ENCODE peak calls at places on chromosomes 11 and 22, in five cellular contexts. One of them, this sample, is unnamed.

GRCh38 chr11:69010964-69011623 is 2.0 kb downstream of the MRGPRF start:
- DNase-seq in sigmoid colon: peak
- DNase-seq in prostate gland: peak
- DNase-seq in stomach: peak
- DNase-seq in HCT116: peak
- DNase-seq in this sample: peak

GRCh38 chr11:12682288-12682687 is 8.1 kb downstream of the TEAD1 start:
- DNase-seq in sigmoid colon: no peak
- DNase-seq in prostate gland: no peak
- DNase-seq in stomach: no peak
- DNase-seq in HCT116: no peak
- DNase-seq in this sample: no peak

GRCh38 chr11:134664447-134664846 is 252.4 kb upstream of the B3GAT1 start:
- DNase-seq in sigmoid colon: peak
- DNase-seq in prostate gland: no peak
- DNase-seq in stomach: peak
- DNase-seq in HCT116: no peak
- DNase-seq in this sample: no peak

GRCh38 chr22:50247748-50248147 is 2.9 kb upstream of the TUBGCP6 start:
- DNase-seq in sigmoid colon: no peak
- DNase-seq in prostate gland: no peak
- DNase-seq in stomach: peak
- DNase-seq in HCT116: peak
- DNase-seq in this sample: peak

GRCh38 chr22:35314161-35314942 is 14.7 kb downstream of the TOM1 start:
- DNase-seq in sigmoid colon: peak
- DNase-seq in prostate gland: no peak
- DNase-seq in stomach: no peak
- DNase-seq in HCT116: no peak
- DNase-seq in this sample: peak

GRCh38 chr11:102639656-102640055 is 14.5 kb upstream of the MMP20 start:
- DNase-seq in sigmoid colon: no peak
- DNase-seq in prostate gland: no peak
- DNase-seq in stomach: no peak
- DNase-seq in HCT116: no peak
- DNase-seq in this sample: no peak

GRCh38 chr11:87038235-87038960 is 664 bp downstream of the TMEM135 start:
- DNase-seq in sigmoid colon: no peak
- DNase-seq in prostate gland: no peak
- DNase-seq in stomach: no peak
- DNase-seq in HCT116: no peak
- DNase-seq in this sample: no peak

GRCh38 chr11:113805640-113806039 is 26.0 kb downstream of the CLDN25 start:
- DNase-seq in sigmoid colon: no peak
- DNase-seq in prostate gland: no peak
- DNase-seq in stomach: no peak
- DNase-seq in HCT116: no peak
- DNase-seq in this sample: no peak

GRCh38 chr22:22078329-22078728 is 95.7 kb upstream of the TOP3B start:
- DNase-seq in sigmoid colon: no peak
- DNase-seq in prostate gland: no peak
- DNase-seq in stomach: no peak
- DNase-seq in HCT116: no peak
- DNase-seq in this sample: no peak

GRCh38 chr22:42829311-42829710 is 27.8 kb downstream of the ARFGAP3 start:
- DNase-seq in sigmoid colon: no peak
- DNase-seq in prostate gland: no peak
- DNase-seq in stomach: no peak
- DNase-seq in HCT116: no peak
- DNase-seq in this sample: no peak

DNA sequence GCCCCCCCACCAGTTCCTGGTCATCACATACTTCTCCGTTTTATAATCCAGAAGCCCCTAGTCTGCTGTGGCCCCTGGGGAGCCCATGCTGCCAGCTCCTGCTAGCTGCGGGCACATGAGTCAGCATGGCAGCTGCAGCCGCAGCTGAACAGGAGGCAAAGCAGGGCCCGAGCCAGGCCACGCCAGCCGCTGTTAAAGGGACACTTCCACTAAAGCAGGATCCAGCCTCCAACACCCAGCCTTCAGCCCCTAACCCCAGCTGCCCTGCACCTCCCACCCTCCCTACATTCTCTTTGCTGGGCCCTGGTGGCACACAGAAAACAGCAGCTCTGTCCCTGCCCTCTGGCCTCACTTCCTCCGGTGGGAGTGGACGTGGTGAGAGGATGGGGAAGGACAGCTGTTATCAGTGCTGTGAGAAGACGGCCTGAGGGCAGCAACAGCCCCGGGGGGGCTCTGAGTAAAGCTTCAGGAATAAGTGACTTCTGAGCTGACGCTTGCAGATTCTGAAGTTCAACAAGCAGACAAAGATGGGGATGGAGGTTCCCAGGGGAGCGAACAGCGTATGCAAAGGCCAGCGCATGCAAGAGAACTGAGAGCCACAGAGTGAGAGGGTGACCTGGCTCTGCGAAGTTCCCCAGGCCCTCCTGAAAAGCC is 688 bp upstream of the LRRC74B start:
- DNase-seq in sigmoid colon: no peak
- DNase-seq in prostate gland: no peak
- DNase-seq in stomach: no peak
- DNase-seq in HCT116: no peak
- DNase-seq in this sample: no peak
- H3K4me3 ChIP-seq in sigmoid colon: peak
- H3K4me3 ChIP-seq in prostate gland: peak
- H3K4me3 ChIP-seq in stomach: peak
- H3K4me3 ChIP-seq in HCT116: no peak
- H3K4me3 ChIP-seq in this sample: peak

DNA sequence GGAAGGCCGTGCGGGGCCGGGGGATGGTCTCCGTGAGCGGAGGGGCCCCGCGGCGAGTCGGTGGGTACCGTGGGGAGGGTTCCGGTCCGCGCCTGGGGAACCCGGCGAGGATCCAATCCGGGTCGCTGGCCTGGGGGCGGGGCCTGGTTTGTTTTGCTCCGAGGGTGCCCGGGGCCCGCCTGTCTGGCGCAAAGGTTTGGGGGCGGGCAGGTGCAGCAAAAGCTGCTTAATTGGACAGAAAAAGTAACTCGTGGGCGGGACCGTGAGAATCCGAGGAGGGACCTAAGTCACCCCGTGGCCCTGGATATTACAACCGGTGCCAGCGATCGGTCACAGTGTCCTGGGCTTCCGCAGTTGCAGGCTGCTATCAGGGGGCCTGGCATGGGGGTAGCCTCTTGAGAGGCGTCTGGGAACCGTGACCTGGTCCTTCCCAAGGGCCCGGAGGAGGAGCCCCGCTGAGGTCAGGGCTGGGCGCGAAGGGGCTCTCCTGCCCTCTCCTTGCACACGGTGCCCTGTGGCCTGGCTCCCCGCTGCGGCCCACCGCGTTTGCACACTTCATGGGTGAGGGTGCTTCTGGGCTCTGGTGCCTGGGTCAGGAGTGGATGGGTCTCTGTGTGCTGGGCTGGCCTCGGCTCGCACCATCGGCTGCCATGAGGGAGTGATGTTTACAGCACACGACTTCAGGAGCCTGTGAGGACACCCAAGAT is 1.4 kb downstream of the PNPLA2 start:
- DNase-seq in sigmoid colon: peak
- DNase-seq in prostate gland: peak
- DNase-seq in stomach: peak
- DNase-seq in HCT116: peak
- DNase-seq in this sample: peak
- TF ChIP-seq POLR2A in sigmoid colon: peak
- TF ChIP-seq POLR2A in prostate gland: peak
- TF ChIP-seq POLR2A in stomach: no peak
- TF ChIP-seq POLR2A in HCT116: no peak
- TF ChIP-seq POLR2A in this sample: peak

DNA sequence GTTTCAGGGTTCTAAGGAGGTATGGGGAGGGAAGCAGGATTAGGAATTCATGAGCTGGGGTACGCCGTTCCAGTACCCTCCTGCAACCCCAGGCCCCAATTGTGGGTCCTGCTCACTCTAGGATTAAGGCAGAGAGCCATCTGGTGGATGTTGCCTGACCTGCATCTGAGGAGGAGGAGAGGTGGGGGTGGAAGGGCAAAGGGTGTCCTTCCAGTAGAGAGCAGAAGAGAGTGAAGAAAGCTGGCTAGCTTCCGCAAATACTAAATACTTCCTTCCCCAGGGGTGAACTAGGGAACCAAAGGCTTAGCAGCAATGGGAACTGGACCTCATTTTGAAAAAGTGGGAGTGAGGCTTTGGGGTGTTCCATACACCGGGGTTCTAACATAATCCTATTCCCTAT is 10.6 kb downstream of the LRRC51 start:
- DNase-seq in sigmoid colon: peak
- DNase-seq in prostate gland: peak
- DNase-seq in stomach: peak
- DNase-seq in HCT116: no peak
- DNase-seq in this sample: peak
- TF ChIP-seq POLR2AphosphoS5 in sigmoid colon: peak
- TF ChIP-seq POLR2AphosphoS5 in prostate gland: peak
- TF ChIP-seq POLR2AphosphoS5 in stomach: no peak
- TF ChIP-seq POLR2AphosphoS5 in HCT116: no peak
- TF ChIP-seq POLR2AphosphoS5 in this sample: peak

DNA sequence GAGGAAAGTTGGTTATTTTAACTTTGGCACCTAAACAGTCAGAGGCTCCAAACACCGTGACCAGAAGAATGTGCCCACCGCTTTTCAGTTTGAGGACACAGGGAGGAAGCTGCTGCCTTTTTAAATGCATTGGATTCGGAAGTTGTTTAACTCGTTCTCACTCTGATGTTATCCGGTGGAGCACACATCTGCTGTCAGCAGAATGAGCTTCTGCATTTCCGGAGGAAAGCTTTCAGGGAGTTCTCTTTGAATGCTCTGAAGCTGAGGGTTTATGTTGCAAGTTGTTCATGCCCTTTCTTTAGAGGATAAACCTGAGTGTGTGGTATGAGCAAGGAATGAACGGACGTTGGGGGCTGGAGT is 64.1 kb downstream of the PPFIBP2 start:
- DNase-seq in sigmoid colon: no peak
- DNase-seq in prostate gland: peak
- DNase-seq in stomach: no peak
- DNase-seq in HCT116: no peak
- DNase-seq in this sample: no peak
- H3K4me3 ChIP-seq in sigmoid colon: peak
- H3K4me3 ChIP-seq in prostate gland: peak
- H3K4me3 ChIP-seq in stomach: peak
- H3K4me3 ChIP-seq in HCT116: no peak
- H3K4me3 ChIP-seq in this sample: peak

This sample was measured in transverse colon.